ENCODE peak calls at places on chromosomes 5 and 9, in eight cellular contexts. One of them, this sample, is unnamed.

GRCh38 chr9:36486933-36487481 is 85.7 kb upstream of the MELK start:
- DNase-seq in NCI-H1105: no peak
- DNase-seq in CD4-positive, alpha-beta T cell: peak; percentile 42
- DNase-seq in NCI-H1092 treated with DMSO at 0.1 percent for 48 hours: peak; percentile 23
- DNase-seq in fibroblast of mammary gland: no peak
- DNase-seq in colonic mucosa: peak; percentile 58
- DNase-seq in NAMALWA: peak; percentile 87
- DNase-seq in naive thymus-derived CD8-positive, alpha-beta T cell: peak; percentile 49
- DNase-seq in this sample: peak; percentile 78

GRCh38 chr5:142826741-142827492 is 56.7 kb downstream of the ARHGAP26 start:
- DNase-seq in NCI-H1105: no peak
- DNase-seq in CD4-positive, alpha-beta T cell: no peak
- DNase-seq in NCI-H1092 treated with DMSO at 0.1 percent for 48 hours: no peak
- DNase-seq in fibroblast of mammary gland: peak; percentile 67
- DNase-seq in colonic mucosa: no peak
- DNase-seq in NAMALWA: no peak
- DNase-seq in naive thymus-derived CD8-positive, alpha-beta T cell: no peak
- DNase-seq in this sample: no peak

GRCh38 chr5:40682431-40683017 is 2.8 kb downstream of the PTGER4 start:
- DNase-seq in NCI-H1105: no peak
- DNase-seq in CD4-positive, alpha-beta T cell: no peak
- DNase-seq in NCI-H1092 treated with DMSO at 0.1 percent for 48 hours: no peak
- DNase-seq in fibroblast of mammary gland: peak; percentile 67
- DNase-seq in colonic mucosa: peak; percentile 36
- DNase-seq in NAMALWA: no peak
- DNase-seq in naive thymus-derived CD8-positive, alpha-beta T cell: no peak
- DNase-seq in this sample: no peak

GRCh38 chr5:157915638-157916037 is 56.7 kb upstream of the CLINT1 start:
- DNase-seq in NCI-H1105: peak; percentile 81
- DNase-seq in CD4-positive, alpha-beta T cell: no peak
- DNase-seq in NCI-H1092 treated with DMSO at 0.1 percent for 48 hours: peak; percentile 93
- DNase-seq in fibroblast of mammary gland: peak; percentile 44
- DNase-seq in colonic mucosa: peak; percentile 71
- DNase-seq in NAMALWA: no peak
- DNase-seq in naive thymus-derived CD8-positive, alpha-beta T cell: no peak
- DNase-seq in this sample: peak; percentile 92

GRCh38 chr5:149429839-149430721 is 51.0 kb upstream of the IL17B start:
- DNase-seq in NCI-H1105: no peak
- DNase-seq in CD4-positive, alpha-beta T cell: no peak
- DNase-seq in NCI-H1092 treated with DMSO at 0.1 percent for 48 hours: no peak
- DNase-seq in fibroblast of mammary gland: no peak
- DNase-seq in colonic mucosa: peak; percentile 47
- DNase-seq in NAMALWA: no peak
- DNase-seq in naive thymus-derived CD8-positive, alpha-beta T cell: no peak
- DNase-seq in this sample: peak; percentile 83

GRCh38 chr9:105138306-105138801 is 106.1 kb upstream of the SLC44A1 start:
- DNase-seq in NCI-H1105: no peak
- DNase-seq in CD4-positive, alpha-beta T cell: no peak
- DNase-seq in NCI-H1092 treated with DMSO at 0.1 percent for 48 hours: no peak
- DNase-seq in fibroblast of mammary gland: peak; percentile 55
- DNase-seq in colonic mucosa: peak; percentile 22
- DNase-seq in NAMALWA: no peak
- DNase-seq in naive thymus-derived CD8-positive, alpha-beta T cell: no peak
- DNase-seq in this sample: no peak

GRCh38 chr5:160799160-160799559 is 52.9 kb downstream of the ATP10B start:
- DNase-seq in NCI-H1105: peak; percentile 10
- DNase-seq in CD4-positive, alpha-beta T cell: no peak
- DNase-seq in NCI-H1092 treated with DMSO at 0.1 percent for 48 hours: no peak
- DNase-seq in fibroblast of mammary gland: no peak
- DNase-seq in colonic mucosa: no peak
- DNase-seq in NAMALWA: no peak
- DNase-seq in naive thymus-derived CD8-positive, alpha-beta T cell: no peak
- DNase-seq in this sample: no peak

GRCh38 chr9:99105152-99106043 is 485 bp downstream of the TGFBR1 start:
- DNase-seq in NCI-H1105: no peak
- DNase-seq in CD4-positive, alpha-beta T cell: peak; percentile 21
- DNase-seq in NCI-H1092 treated with DMSO at 0.1 percent for 48 hours: no peak
- DNase-seq in fibroblast of mammary gland: peak; percentile 67
- DNase-seq in colonic mucosa: peak; percentile 80
- DNase-seq in NAMALWA: peak; percentile 61
- DNase-seq in naive thymus-derived CD8-positive, alpha-beta T cell: peak; percentile 19
- DNase-seq in this sample: peak; percentile 89

GRCh38 chr9:4700932-4701331 is 21.6 kb downstream of the CDC37L1 start:
- DNase-seq in NCI-H1105: no peak
- DNase-seq in CD4-positive, alpha-beta T cell: no peak
- DNase-seq in NCI-H1092 treated with DMSO at 0.1 percent for 48 hours: no peak
- DNase-seq in fibroblast of mammary gland: no peak
- DNase-seq in colonic mucosa: no peak
- DNase-seq in NAMALWA: no peak
- DNase-seq in naive thymus-derived CD8-positive, alpha-beta T cell: no peak
- DNase-seq in this sample: no peak

This sample was measured in cardiac septum.